ENCODE peak calls at places on chromosomes 2 and 18, in six cellular contexts. C is right lobe of liver, P is sigmoid colon, S is AG09309, T is cardiac muscle cell, M is tibial artery. G is an unnamed sample.

GRCh38 chr2:130347220-130347925 is 4.7 kb downstream of the IMP4 start:
- DNase-seq in M (no peak), T (no peak), S (no peak), P (no peak), C (no peak), G (no peak)

GRCh38 chr2:36441816-36442215 is 86.2 kb downstream of the CRIM1 start:
- DNase-seq in T (no peak), C (no peak), S (no peak), M (no peak), P (no peak), G (no peak)

GRCh38 chr18:63192171-63192884 is 127.2 kb downstream of the BCL2 start:
- DNase-seq in C (no peak), M (no peak), S (no peak), P (no peak), T (no peak), G (no peak)

GRCh38 chr2:103810875-103811274 is 1043.0 kb upstream of the POU3F3 start:
- DNase-seq in T (no peak), P (no peak), C (peak), S (no peak), M (no peak), G (no peak)

GRCh38 chr18:8912348-8913057 is 190.0 kb upstream of the NDUFV2 start:
- DNase-seq in M (no peak), T (peak), P (no peak), S (no peak), C (no peak), G (peak)

GRCh38 chr18:70491734-70492348 is 203.0 kb downstream of the SOCS6 start:
- DNase-seq in P (no peak), M (peak), C (no peak), S (no peak), T (peak), G (peak)

GRCh38 chr2:209702775-209703174 is 68.9 kb upstream of the UNC80 start:
- DNase-seq in S (no peak), P (no peak), T (no peak), C (no peak), M (no peak), G (no peak)

GRCh38 chr2:121128741-121129659 is 156.0 kb downstream of the TFCP2L1 start:
- DNase-seq in M (peak), P (no peak), T (peak), S (no peak), C (no peak), G (no peak)

GRCh38 chr2:25373269-25373981 is 31.7 kb upstream of the DNMT3A start:
- DNase-seq in M (no peak), T (no peak), C (peak), P (peak), S (no peak), G (peak)

GRCh38 chr2:1645761-1646476 is 98.4 kb downstream of the PXDN start:
- DNase-seq in C (no peak), M (no peak), S (no peak), T (no peak), P (peak), G (no peak)

GRCh38 chr2:236988690-236989639 is 96.7 kb upstream of the COPS8 start:
- DNase-seq in M (peak), T (peak), C (peak), P (peak), S (no peak), G (no peak)

GRCh38 chr18:57051586-57052044 is 95.3 kb upstream of the BOD1L2 start:
- DNase-seq in T (peak), C (peak), M (no peak), P (no peak), S (no peak), G (peak)

GRCh38 chr2:192424243-192424642 is 229.5 kb upstream of the TMEFF2 start:
- DNase-seq in C (no peak), M (no peak), T (no peak), P (no peak), S (no peak), G (no peak)

GRCh38 chr2:75772908-75773630 is 62.4 kb upstream of the GCFC2 start:
- DNase-seq in T (no peak), C (no peak), P (no peak), M (no peak), S (no peak), G (no peak)

GRCh38 chr18:62338446-62339105 is 13.5 kb downstream of the TNFRSF11A start:
- DNase-seq in P (no peak), M (no peak), S (no peak), T (no peak), C (no peak), G (no peak)

GRCh38 chr2:151363709-151364108 is 6.3 kb downstream of the TNFAIP6 start:
- DNase-seq in P (peak), S (no peak), T (no peak), C (no peak), M (peak), G (no peak)

GRCh38 chr2:225493420-225494099 is 94.0 kb downstream of the NYAP2 start:
- DNase-seq in P (no peak), T (no peak), C (no peak), S (no peak), M (no peak), G (no peak)

GRCh38 chr2:120346667-120347358 is 877 bp downstream of the INHBB start:
- DNase-seq in M (no peak), C (no peak), S (peak), T (peak), P (no peak), G (no peak)

GRCh38 chr2:17830053-17831034 is 14.1 kb downstream of the MSGN1 start:
- DNase-seq in M (peak), P (no peak), S (peak), T (peak), C (peak), G (peak)

GRCh38 chr2:157940024-157940423 is 63.9 kb upstream of the ACVR1 start:
- DNase-seq in M (no peak), T (no peak), C (no peak), S (no peak), P (no peak), G (no peak)

GRCh38 chr2:21772624-21773023 is 648.9 kb downstream of the TDRD15 start:
- DNase-seq in C (no peak), S (peak), T (no peak), P (no peak), M (no peak), G (no peak)

GRCh38 chr2:174600349-174600748 is 2.7 kb upstream of the WIPF1 start:
- DNase-seq in T (no peak), C (no peak), P (no peak), S (no peak), M (no peak), G (no peak)

GRCh38 chr2:160075171-160075570 is 12.8 kb upstream of the PLA2R1 start:
- DNase-seq in T (no peak), C (no peak), M (peak), S (peak), P (no peak), G (no peak)

GRCh38 chr2:135125940-135126339 is 73.8 kb downstream of the RAB3GAP1 start:
- DNase-seq in P (no peak), S (no peak), M (no peak), C (no peak), T (no peak), G (no peak)

GRCh38 chr2:205539603-205540002 is 142.7 kb upstream of the NRP2 start:
- DNase-seq in M (no peak), C (no peak), P (no peak), S (no peak), T (no peak), G (no peak)

GRCh38 chr2:8584174-8585066 is 97.4 kb upstream of the ID2 start:
- DNase-seq in S (no peak), M (no peak), P (no peak), C (no peak), T (no peak), G (no peak)

GRCh38 chr18:9922592-9923308 is 8.9 kb downstream of the VAPA start:
- DNase-seq in C (no peak), T (no peak), S (no peak), M (no peak), P (no peak), G (no peak)
- H3K4me3 ChIP-seq in C (no peak), T (no peak), S (no peak), M (no peak), P (no peak), G (no peak)

DNA sequence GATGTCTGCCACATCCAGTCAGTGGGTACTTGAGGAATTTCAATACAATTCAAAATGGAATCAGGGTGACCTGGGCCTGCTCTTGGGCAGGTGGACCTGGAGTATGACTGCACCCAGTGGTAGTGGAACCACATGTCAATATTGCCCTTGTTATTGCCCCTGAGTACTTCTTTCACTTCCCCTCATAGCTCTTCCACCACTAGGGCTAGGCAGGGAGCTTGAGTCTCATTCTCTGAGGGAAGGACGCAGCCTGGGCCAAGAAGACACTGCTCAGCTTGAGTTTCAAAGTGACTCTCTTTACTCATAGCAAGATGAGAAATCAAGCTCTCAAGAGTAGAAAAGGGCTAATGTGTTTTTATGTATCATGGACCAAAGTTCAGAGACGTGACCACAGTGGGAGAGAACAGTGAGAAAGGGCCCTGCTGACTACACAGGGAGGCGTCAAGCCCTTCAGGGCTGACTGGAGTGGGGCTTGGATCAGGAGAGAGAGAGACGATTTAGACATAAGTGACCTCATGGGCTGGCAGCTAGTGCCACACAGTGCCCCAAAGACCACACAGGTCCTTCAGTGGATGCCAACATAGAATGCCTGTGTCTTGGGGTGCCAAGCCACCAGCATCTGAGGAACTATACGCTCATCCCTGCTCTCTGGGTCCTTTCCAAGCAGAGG is 12.8 kb downstream of the PTMA start:
- DNase-seq in S (no peak), T (no peak), M (no peak), P (peak), C (peak), G (no peak)
- TF ChIP-seq CTCF in S (no peak), T (no peak), M (no peak), P (no peak), C (no peak), G (no peak)

DNA sequence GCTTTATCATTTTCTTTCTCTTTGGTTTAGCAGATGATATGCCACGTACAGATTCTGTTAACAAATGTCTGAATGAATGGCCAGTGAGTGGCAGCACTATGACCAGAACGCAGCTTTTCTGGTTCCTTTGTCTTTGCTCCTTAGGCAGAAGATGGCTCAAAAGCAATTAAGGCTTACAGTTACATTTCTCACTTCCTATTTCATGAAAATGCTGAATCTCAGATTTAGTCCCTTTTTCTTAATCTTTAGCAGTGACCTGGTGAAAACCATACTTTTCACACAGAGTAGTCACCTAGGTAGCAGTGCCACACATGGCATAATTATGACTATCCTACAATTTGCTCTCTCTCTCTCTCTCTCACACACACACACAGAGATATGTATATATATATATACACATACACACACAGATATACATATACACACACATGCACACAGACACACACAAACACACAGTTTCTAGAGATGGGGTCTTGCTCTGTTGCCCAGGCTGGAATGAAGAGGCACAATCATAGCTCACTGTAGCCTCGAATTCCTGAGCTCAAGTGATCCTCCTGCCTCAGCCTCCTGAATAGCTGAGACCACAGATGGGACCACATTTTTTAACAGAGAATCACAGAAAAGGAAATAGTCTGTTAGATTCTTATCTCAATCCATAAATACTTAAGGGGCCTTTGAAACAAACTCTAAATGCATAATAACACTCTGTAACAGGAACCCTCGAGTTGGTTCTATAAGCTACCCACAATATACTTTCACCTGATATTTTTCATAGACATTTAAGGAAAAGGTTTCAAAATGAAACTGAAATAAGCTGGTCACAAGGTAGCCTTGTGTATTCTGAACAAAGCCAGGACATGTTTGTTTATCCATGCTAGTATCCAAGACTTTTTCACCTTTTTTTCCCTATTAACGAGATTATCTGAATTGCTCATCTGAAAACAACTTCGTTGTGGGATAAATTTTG is 11.6 kb downstream of the PDE6D start:
- DNase-seq in T (no peak), M (no peak), S (no peak), C (no peak), P (no peak), G (no peak)
- H3K4me3 ChIP-seq in T (no peak), M (no peak), S (no peak), C (no peak), P (no peak), G (no peak)

GRCh38 chr2:145206882-145207281 is 687.0 kb upstream of the ZEB2 start:
- DNase-seq in P (no peak), M (no peak), T (no peak), S (no peak), C (no peak), G (no peak)
- TF ChIP-seq CTCF in P (no peak), M (no peak), T (no peak), S (no peak), C (no peak), G (no peak)

GRCh38 chr2:115874427-115874826 is 1432.0 kb downstream of the DPP10 start:
- DNase-seq in T (no peak), S (no peak), M (no peak), C (no peak), P (no peak), G (no peak)
- H3K4me3 ChIP-seq in T (no peak), S (no peak), M (no peak), C (no peak), P (no peak), G (no peak)

DNA sequence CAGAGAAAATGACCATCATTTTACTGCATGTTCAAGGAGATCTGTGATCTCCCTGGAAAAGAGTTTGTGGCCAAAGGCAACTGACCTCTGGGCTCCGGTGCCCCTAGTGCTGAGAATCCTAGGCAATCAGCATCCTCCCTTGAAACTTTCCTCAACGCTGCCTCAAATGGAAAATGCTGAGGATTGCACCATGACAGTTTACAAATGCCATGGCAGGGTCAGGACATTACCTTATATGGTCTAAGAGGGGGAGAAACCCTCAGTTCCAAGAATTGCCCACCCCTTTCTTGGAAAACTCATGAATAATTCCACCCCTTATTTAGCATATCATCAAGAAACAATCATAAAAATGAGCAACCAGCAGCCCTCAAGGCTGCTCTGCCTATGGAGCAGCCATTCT is 48.3 kb downstream of the ALPK2 start:
- DNase-seq in M (no peak), C (no peak), P (no peak), S (peak), T (peak), G (no peak)
- TF ChIP-seq CTCF in M (no peak), C (no peak), P (no peak), S (no peak), T (no peak), G (no peak)

G was measured in Peyer's patch.